ENCODE peak calls at places on chromosomes 12 and 14, in eight cellular contexts. N is occipital lobe; S is AG04450; G is T-cell; Q is psoas muscle; O is B cell; P is posterior cingulate gyrus; D is stimulated activated CD8-positive, alpha-beta memory T cell treated with anti-CD3 and anti-CD28 coated beads, Interleukin-12 subunit alpha, Interleukin-12 subunit beta, amount 100 ng/mL, for 1 hour. C is an unnamed sample.
A peak's percentile ranks its signal among the peaks of the same experiment; 100 is the strongest.

GRCh38 chr12:81078469-81079196 is 754 bp downstream of the ACSS3 start:
- DNase-seq in G (no peak), S (no peak), P (no peak), D (no peak), Q (peak; percentile 41), N (no peak), O (no peak), C (no peak)

GRCh38 chr14:21868442-21869046 is 194.9 kb upstream of the OR4E1 start:
- DNase-seq in S (no peak), N (peak; percentile 23), G (peak; percentile 58), D (peak; percentile 62), P (no peak), O (peak; percentile 27), Q (no peak), C (peak; percentile 66)

GRCh38 chr12:83245156-83245555 is 558.5 kb downstream of the TMTC2 start:
- DNase-seq in S (no peak), O (no peak), Q (no peak), D (no peak), P (no peak), G (no peak), N (no peak), C (no peak)

GRCh38 chr14:104557086-104557485 is 22.5 kb upstream of the C14orf180 start:
- DNase-seq in O (no peak), P (peak; percentile 52), S (no peak), N (no peak), D (no peak), Q (no peak), G (no peak), C (no peak)

GRCh38 chr14:90568405-90568804 is 171.6 kb downstream of the CALM1 start:
- DNase-seq in G (no peak), Q (no peak), N (no peak), D (no peak), O (no peak), P (peak; percentile 80), S (no peak), C (peak; percentile 79)

GRCh38 chr12:5251786-5252185 is 180.1 kb upstream of the NTF3 start:
- DNase-seq in P (no peak), G (no peak), S (no peak), Q (no peak), O (no peak), N (no peak), D (no peak), C (no peak)

GRCh38 chr12:131929530-131930456 is 717 bp downstream of the PUS1 start:
- DNase-seq in Q (no peak), P (peak; percentile 86), G (no peak), O (peak; percentile 62), S (no peak), D (peak; percentile 21), N (no peak), C (no peak)

GRCh38 chr12:8785499-8785898 is 36.9 kb upstream of the A2ML1 start:
- DNase-seq in S (no peak), N (no peak), O (no peak), G (no peak), D (no peak), P (no peak), Q (no peak), C (no peak)

GRCh38 chr12:71440393-71441349 is 1.1 kb downstream of the LGR5 start:
- DNase-seq in O (peak; percentile 53), D (no peak), P (peak; percentile 79), N (no peak), Q (no peak), S (no peak), G (no peak), C (no peak)

GRCh38 chr12:20372326-20373097 is 4.2 kb downstream of the PDE3A start:
- DNase-seq in P (no peak), N (no peak), S (no peak), Q (no peak), G (no peak), D (no peak), O (no peak), C (no peak)

GRCh38 chr14:81401420-81402122 is 1.4 kb upstream of the STON2 start:
- DNase-seq in P (no peak), N (no peak), D (no peak), G (no peak), S (peak; percentile 6), Q (no peak), O (no peak), C (no peak)

GRCh38 chr14:74571901-74572828 is 39.9 kb downstream of the LTBP2 start:
- DNase-seq in G (no peak), P (no peak), S (peak; percentile 97), D (no peak), O (no peak), Q (peak; percentile 51), N (no peak), C (no peak)

GRCh38 chr14:97723834-97724770 is 926.9 kb downstream of the VRK1 start:
- DNase-seq in G (no peak), Q (no peak), O (no peak), D (no peak), S (no peak), P (no peak), N (no peak), C (no peak)

GRCh38 chr14:51023964-51024363 is 70.9 kb downstream of the TRIM9 start:
- DNase-seq in O (no peak), N (no peak), Q (no peak), S (no peak), D (no peak), G (no peak), P (peak; percentile 84), C (peak; percentile 83)

GRCh38 chr14:96216627-96217026 is 12.0 kb downstream of the BDKRB2 start:
- DNase-seq in N (no peak), O (no peak), P (no peak), D (no peak), G (no peak), Q (no peak), S (no peak), C (no peak)

GRCh38 chr12:95231190-95231589 is 13.6 kb downstream of the VEZT start:
- DNase-seq in S (no peak), O (no peak), N (no peak), P (no peak), Q (no peak), D (no peak), G (no peak), C (no peak)

GRCh38 chr14:53531730-53532129 is 378.6 kb upstream of the DDHD1 start:
- DNase-seq in D (no peak), O (no peak), P (no peak), N (no peak), G (no peak), Q (no peak), S (no peak), C (no peak)

GRCh38 chr14:37251778-37252177 is 54.0 kb downstream of the MIPOL1 start:
- DNase-seq in P (no peak), G (no peak), D (no peak), S (no peak), N (no peak), O (no peak), Q (no peak), C (no peak)

GRCh38 chr12:118237908-118238307 is 102.0 kb downstream of the PEBP1 start:
- DNase-seq in G (no peak), Q (no peak), O (no peak), S (no peak), D (no peak), P (no peak), N (no peak), C (no peak)

GRCh38 chr14:53355581-53356112 is 202.5 kb upstream of the DDHD1 start:
- DNase-seq in S (no peak), O (no peak), G (no peak), Q (no peak), N (peak; percentile 8), P (no peak), D (no peak), C (peak; percentile 13)

GRCh38 chr12:34291426-34291901 is 269.2 kb downstream of the ALG10 start:
- DNase-seq in D (no peak), Q (no peak), G (no peak), N (no peak), S (no peak), P (no peak), O (no peak), C (no peak)

GRCh38 chr12:105920161-105920684 is 218.5 kb downstream of the NUAK1 start:
- DNase-seq in P (no peak), O (no peak), S (no peak), Q (no peak), N (peak; percentile 48), G (no peak), D (no peak), C (peak; percentile 62)

GRCh38 chr12:94783862-94784261 is 133.5 kb upstream of the TMCC3 start:
- DNase-seq in S (no peak), G (no peak), Q (no peak), N (no peak), D (no peak), P (no peak), O (no peak), C (no peak)

GRCh38 chr14:32128703-32129102 is 51.6 kb downstream of the ARHGAP5 start:
- DNase-seq in G (no peak), S (no peak), P (no peak), Q (no peak), D (no peak), O (no peak), N (no peak), C (no peak)

GRCh38 chr14:42671636-42672035 is 1065.0 kb downstream of the LRFN5 start:
- DNase-seq in D (no peak), N (no peak), P (no peak), Q (no peak), O (no peak), S (no peak), G (no peak), C (no peak)

GRCh38 chr12:72286526-72286925 is 14.4 kb downstream of the TRHDE start:
- DNase-seq in O (no peak), Q (no peak), N (no peak), G (no peak), P (no peak), S (no peak), D (no peak), C (no peak)

GRCh38 chr12:96770239-96770780 is 136.7 kb upstream of the NEDD1 start:
- DNase-seq in O (no peak), Q (no peak), G (no peak), N (no peak), P (no peak), S (no peak), D (no peak), C (no peak)

GRCh38 chr12:3218150-3218845 is 141.1 kb downstream of the TSPAN9 start:
- DNase-seq in G (no peak), S (no peak), Q (peak; percentile 86), D (no peak), P (no peak), N (peak; percentile 38), O (no peak), C (peak; percentile 40)

GRCh38 chr12:76144253-76144564 is 59.7 kb upstream of the NAP1L1 start:
- DNase-seq in N (no peak), S (no peak), P (no peak), Q (no peak), D (peak; percentile 9), O (no peak), G (peak; percentile 15), C (no peak)

GRCh38 chr12:100688451-100688864 is 106.1 kb upstream of the ANO4 start:
- DNase-seq in N (no peak), S (no peak), D (no peak), P (no peak), O (no peak), G (no peak), Q (no peak), C (no peak)

GRCh38 chr12:66241061-66242043 is 52.3 kb downstream of the IRAK3 start:
- DNase-seq in O (no peak), Q (no peak), N (no peak), D (no peak), S (peak; percentile 45), G (no peak), P (no peak), C (no peak)

GRCh38 chr14:21498540-21499526 is 12.3 kb downstream of the METTL3 start:
- DNase-seq in G (no peak), P (no peak), D (no peak), O (no peak), Q (no peak), N (no peak), S (no peak), C (peak; percentile 66)

GRCh38 chr14:22884721-22885523 is 1.9 kb downstream of the REM2 start:
- DNase-seq in P (peak; percentile 75), N (no peak), D (no peak), Q (no peak), G (no peak), O (no peak), S (no peak), C (no peak)